ENCODE peak calls at places on chromosomes 2 and 18, in seven cellular contexts. A, P, E, S, W, F and V are unnamed samples.

GRCh38 chr2:201888476-201888875 is 82.1 kb downstream of the CDK15 start:
- DNase-seq in A (no peak), P (no peak), E (no peak), S (no peak), W (no peak), F (no peak), V (no peak)

GRCh38 chr2:233404227-233404626 is 49.9 kb downstream of the DGKD start:
- DNase-seq in A (peak; percentile 44), P (no peak), E (peak; percentile 42), S (no peak), W (peak; percentile 35), F (no peak), V (no peak)

GRCh38 chr18:78732273-78733210 is 247.1 kb upstream of the SALL3 start:
- DNase-seq in A (no peak), P (no peak), E (no peak), S (no peak), W (no peak), F (no peak), V (no peak)

GRCh38 chr18:13223341-13224148 is 5.0 kb downstream of the LDLRAD4 start:
- DNase-seq in A (no peak), P (no peak), E (no peak), S (no peak), W (no peak), F (no peak), V (no peak)

GRCh38 chr2:68157002-68157401 is 686 bp upstream of the PNO1 start:
- DNase-seq in A (peak; percentile 44), P (no peak), E (no peak), S (no peak), W (no peak), F (no peak), V (no peak)

GRCh38 chr2:63432373-63432772 is 155.9 kb downstream of the WDPCP start:
- DNase-seq in A (no peak), P (no peak), E (no peak), S (no peak), W (peak; percentile 21), F (peak; percentile 4), V (no peak)

GRCh38 chr2:144201868-144202468 is 318.0 kb downstream of the ZEB2 start:
- DNase-seq in A (peak; percentile 31), P (no peak), E (no peak), S (no peak), W (peak; percentile 26), F (no peak), V (no peak)

GRCh38 chr2:105737980-105738657 is 6.6 kb upstream of the NCK2 start:
- DNase-seq in A (no peak), P (no peak), E (no peak), S (no peak), W (peak; percentile 38), F (no peak), V (no peak)

GRCh38 chr18:31497711-31498449 is at the start of gene DSG2:
- DNase-seq in A (no peak), P (no peak), E (no peak), S (peak; percentile 77), W (peak; percentile 50), F (no peak), V (no peak)

GRCh38 chr18:7723558-7723957 is 156.4 kb downstream of the PTPRM start:
- DNase-seq in A (no peak), P (no peak), E (no peak), S (no peak), W (no peak), F (no peak), V (no peak)

GRCh38 chr2:184577056-184577455 is 21.3 kb upstream of the ZNF804A start:
- DNase-seq in A (no peak), P (no peak), E (no peak), S (no peak), W (no peak), F (no peak), V (no peak)

GRCh38 chr2:180572346-180572745 is 408.1 kb upstream of the UBE2E3 start:
- DNase-seq in A (no peak), P (no peak), E (no peak), S (no peak), W (no peak), F (no peak), V (no peak)

GRCh38 chr2:200127852-200128251 is 172.5 kb downstream of the MAIP1 start:
- DNase-seq in A (peak; percentile 56), P (no peak), E (no peak), S (no peak), W (no peak), F (peak; percentile 16), V (no peak)

GRCh38 chr2:133780099-133780996 is 212.1 kb upstream of the NCKAP5 start:
- DNase-seq in A (peak; percentile 65), P (peak; percentile 27), E (no peak), S (peak; percentile 46), W (peak; percentile 78), F (peak; percentile 64), V (peak; percentile 76)

GRCh38 chr18:73006331-73006730 is 138.5 kb upstream of the NETO1 start:
- DNase-seq in A (no peak), P (no peak), E (no peak), S (no peak), W (no peak), F (no peak), V (no peak)

GRCh38 chr2:100940240-100940639 is 61.8 kb upstream of the RPL31 start:
- DNase-seq in A (no peak), P (no peak), E (no peak), S (no peak), W (no peak), F (no peak), V (no peak)

GRCh38 chr2:155054712-155055111 is 356.2 kb downstream of the KCNJ3 start:
- DNase-seq in A (no peak), P (no peak), E (no peak), S (no peak), W (no peak), F (no peak), V (no peak)

GRCh38 chr18:11767935-11768334 is 78.9 kb downstream of the GNAL start:
- DNase-seq in A (no peak), P (no peak), E (no peak), S (peak; percentile 53), W (peak; percentile 9), F (no peak), V (no peak)

GRCh38 chr2:44155577-44156446 is 12.9 kb upstream of the PPM1B start:
- DNase-seq in A (no peak), P (no peak), E (no peak), S (peak; percentile 25), W (peak; percentile 75), F (no peak), V (no peak)

GRCh38 chr2:109091526-109091925 is 37.5 kb upstream of the SH3RF3 start:
- DNase-seq in A (no peak), P (no peak), E (no peak), S (no peak), W (no peak), F (no peak), V (no peak)

GRCh38 chr2:168738057-168738456 is 64.4 kb upstream of the NOSTRIN start:
- DNase-seq in A (no peak), P (no peak), E (no peak), S (peak; percentile 15), W (peak; percentile 34), F (peak; percentile 8), V (no peak)

GRCh38 chr2:174681983-174682577 is 82.2 kb downstream of the CHRNA1 start:
- DNase-seq in A (peak; percentile 66), P (no peak), E (peak; percentile 28), S (peak; percentile 12), W (peak; percentile 39), F (no peak), V (no peak)

GRCh38 chr2:225670111-225670974 is 270.8 kb downstream of the NYAP2 start:
- DNase-seq in A (peak; percentile 46), P (no peak), E (no peak), S (peak; percentile 30), W (peak; percentile 37), F (peak; percentile 55), V (peak; percentile 60)

GRCh38 chr18:13570856-13571495 is 155.4 kb downstream of the FAM210A start:
- DNase-seq in A (peak; percentile 58), P (no peak), E (no peak), S (no peak), W (peak; percentile 10), F (no peak), V (no peak)

GRCh38 chr2:85549826-85550225 is 10.9 kb downstream of the MAT2A start:
- DNase-seq in A (peak; percentile 90), P (no peak), E (no peak), S (no peak), W (peak; percentile 92), F (peak; percentile 75), V (peak; percentile 74)

GRCh38 chr18:28735731-28736130 is 558.8 kb upstream of the CDH2 start:
- DNase-seq in A (peak; percentile 20), P (no peak), E (no peak), S (peak; percentile 9), W (peak; percentile 73), F (peak; percentile 14), V (peak; percentile 67)

GRCh38 chr2:4725618-4726017 is 966.6 kb upstream of the SOX11 start:
- DNase-seq in A (no peak), P (no peak), E (no peak), S (no peak), W (no peak), F (no peak), V (no peak)

GRCh38 chr2:652881-653480 is 24.2 kb downstream of the TMEM18 start:
- DNase-seq in A (no peak), P (no peak), E (no peak), S (no peak), W (no peak), F (no peak), V (no peak)

GRCh38 chr2:64846175-64846574 is 143.0 kb upstream of the SLC1A4 start:
- DNase-seq in A (no peak), P (no peak), E (no peak), S (no peak), W (no peak), F (no peak), V (no peak)

GRCh38 chr18:55863876-55864275 is 275.9 kb upstream of the TCF4 start:
- DNase-seq in A (peak; percentile 27), P (peak; percentile 42), E (no peak), S (no peak), W (no peak), F (no peak), V (no peak)

GRCh38 chr2:145595296-145595695 is 1075.4 kb upstream of the ZEB2 start:
- DNase-seq in A (no peak), P (no peak), E (no peak), S (no peak), W (peak; percentile 15), F (no peak), V (no peak)

GRCh38 chr2:121561617-121562268 is 31.1 kb downstream of the RNU4ATAC start:
- DNase-seq in A (peak; percentile 40), P (no peak), E (no peak), S (peak; percentile 17), W (peak; percentile 25), F (no peak), V (no peak)

GRCh38 chr2:150045601-150046000 is 441.9 kb downstream of the RND3 start:
- DNase-seq in A (no peak), P (no peak), E (no peak), S (peak; percentile 4), W (no peak), F (no peak), V (no peak)

GRCh38 chr18:56107821-56108485 is 520.0 kb upstream of the TCF4 start:
- DNase-seq in A (no peak), P (no peak), E (no peak), S (no peak), W (no peak), F (no peak), V (no peak)

GRCh38 chr2:232133078-232133477 is 171.6 kb downstream of the DIS3L2 start:
- DNase-seq in A (peak; percentile 13), P (no peak), E (no peak), S (peak; percentile 7), W (no peak), F (no peak), V (no peak)

GRCh38 chr2:229130522-229130921 is 140.6 kb downstream of the PID1 start:
- DNase-seq in A (no peak), P (no peak), E (no peak), S (no peak), W (no peak), F (no peak), V (no peak)

GRCh38 chr2:95316466-95317122 is 19.4 kb downstream of the KCNIP3 start:
- DNase-seq in A (peak; percentile 74), P (no peak), E (no peak), S (no peak), W (peak; percentile 68), F (no peak), V (peak; percentile 18)